ENCODE peak calls at places on chromosomes 5 and 9, in six cellular contexts. K is stomach, H is upper lobe of left lung, R is esophagus muscularis mucosa, O is SK-N-SH, F is K562. Z is an unnamed sample.

GRCh38 chr9:113221800-113222481 is 597 bp downstream of the SLC31A1 start:
- DNase-seq in K (no peak), O (peak; percentile 22), R (no peak), H (no peak), F (peak; percentile 63), Z (no peak)

GRCh38 chr5:120913396-120913795 is 449.3 kb downstream of the PRR16 start:
- DNase-seq in K (no peak), F (no peak), R (no peak), H (no peak), O (no peak), Z (no peak)

GRCh38 chr5:132457371-132458225 is 33.0 kb downstream of the IRF1 start:
- DNase-seq in R (no peak), O (no peak), F (no peak), K (peak; percentile 35), H (peak; percentile 48), Z (peak; percentile 81)

GRCh38 chr5:35031276-35031675 is 16.5 kb downstream of the AGXT2 start:
- DNase-seq in O (no peak), F (no peak), H (no peak), K (no peak), R (no peak), Z (no peak)

GRCh38 chr5:80318212-80318611 is 1.6 kb upstream of the SPZ1 start:
- DNase-seq in R (no peak), O (peak; percentile 42), H (no peak), F (no peak), K (no peak), Z (no peak)

GRCh38 chr9:87722393-87722792 is 3.5 kb upstream of the CTSL start:
- DNase-seq in F (no peak), O (no peak), H (no peak), K (no peak), R (no peak), Z (no peak)

GRCh38 chr9:84146893-84147705 is 166.5 kb downstream of the RMI1 start:
- DNase-seq in H (no peak), O (no peak), K (no peak), F (no peak), R (no peak), Z (no peak)

GRCh38 chr5:11504083-11504785 is 400.0 kb downstream of the CTNND2 start:
- DNase-seq in F (no peak), H (peak; percentile 1), O (no peak), R (no peak), K (no peak), Z (no peak)

GRCh38 chr9:113556877-113557593 is 93.5 kb downstream of the RGS3 start:
- DNase-seq in H (no peak), O (no peak), K (no peak), R (no peak), F (no peak), Z (peak; percentile 11)

GRCh38 chr9:5879419-5880181 is 11.1 kb upstream of the MLANA start:
- DNase-seq in R (no peak), H (no peak), O (peak; percentile 17), F (peak; percentile 92), K (no peak), Z (no peak)

GRCh38 chr9:124121725-124122124 is 110.2 kb downstream of the LHX2 start:
- DNase-seq in O (no peak), R (no peak), K (no peak), H (no peak), F (no peak), Z (no peak)

GRCh38 chr5:166509085-166509484 is 1782.4 kb upstream of the WWC1 start:
- DNase-seq in R (no peak), K (no peak), H (no peak), F (peak; percentile 14), O (no peak), Z (no peak)

DNA sequence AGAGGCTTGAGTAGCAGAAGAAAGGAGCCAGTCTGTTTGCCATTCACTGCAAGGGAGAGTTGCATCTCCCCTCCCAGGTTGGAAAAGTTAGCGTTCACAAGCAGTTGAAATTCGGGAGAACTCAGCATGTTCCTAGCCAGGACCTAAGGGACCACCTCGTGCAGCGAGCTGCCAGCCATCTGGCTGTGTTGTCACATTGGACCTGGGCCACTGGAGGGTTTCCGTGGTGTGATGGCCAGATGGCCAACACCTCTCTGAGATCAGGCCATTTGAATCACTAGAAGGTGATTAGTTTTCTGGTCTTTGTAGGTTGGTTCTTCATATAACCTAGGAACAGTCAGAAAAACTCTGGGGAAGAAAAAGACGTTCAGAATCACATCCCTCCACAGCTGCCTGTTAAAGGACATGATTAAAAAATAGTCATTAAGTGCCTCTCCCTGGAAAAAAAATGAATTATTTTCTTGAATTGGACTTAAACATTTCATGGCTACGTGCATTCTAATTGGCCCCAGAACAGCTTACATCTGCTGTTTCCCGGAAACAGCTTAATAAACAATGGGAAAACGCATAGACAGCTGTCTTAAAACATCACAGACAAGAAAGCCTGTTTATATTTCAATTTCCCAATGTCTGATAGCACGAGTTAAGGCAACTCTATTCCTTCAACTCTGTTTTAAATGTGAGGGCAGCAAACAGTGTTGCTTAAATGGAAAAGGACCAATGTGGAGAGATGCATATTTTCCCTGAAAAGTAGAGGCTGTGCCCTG is 304.0 kb downstream of the TENT4A start:
- DNase-seq in F (no peak), O (no peak), K (no peak), R (no peak), H (no peak), Z (no peak)
- TF ChIP-seq EP300 in F (no peak), O (no peak), K (no peak), R (no peak), H (no peak), Z (no peak)

GRCh38 chr9:71929791-71930440 is 18.5 kb downstream of the C9orf85 start:
- DNase-seq in F (no peak), H (no peak), K (no peak), R (no peak), O (no peak), Z (no peak)
- TF ChIP-seq POLR2AphosphoS5 in F (no peak), H (no peak), K (no peak), R (no peak), O (no peak), Z (no peak)

DNA sequence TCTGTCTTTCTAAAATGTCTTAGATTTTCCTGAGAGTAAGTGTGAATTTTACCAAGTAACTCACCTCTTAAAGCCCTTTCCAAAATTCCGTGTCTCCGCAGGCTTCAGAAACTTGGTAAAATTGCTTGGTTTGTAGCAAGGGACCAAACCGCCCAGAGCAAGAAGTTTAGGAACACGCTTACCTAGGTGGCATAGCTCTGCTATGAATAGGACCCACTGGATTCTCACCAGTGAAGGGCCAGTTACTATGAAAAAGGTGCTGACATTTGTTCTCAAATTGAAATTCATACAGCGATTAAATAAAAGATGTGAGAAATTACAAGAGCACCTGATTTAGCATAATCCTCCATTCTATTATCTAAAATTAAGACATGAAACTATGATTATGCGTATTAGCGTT is 6.7 kb downstream of the NME5 start:
- DNase-seq in O (no peak), F (no peak), H (no peak), R (no peak), K (no peak), Z (no peak)
- H3K4me3 ChIP-seq in O (no peak overlapping the region), F (no peak overlapping the region), H (no peak overlapping the region), R (no peak overlapping the region), K (no peak overlapping the region), Z (no peak overlapping the region)

DNA sequence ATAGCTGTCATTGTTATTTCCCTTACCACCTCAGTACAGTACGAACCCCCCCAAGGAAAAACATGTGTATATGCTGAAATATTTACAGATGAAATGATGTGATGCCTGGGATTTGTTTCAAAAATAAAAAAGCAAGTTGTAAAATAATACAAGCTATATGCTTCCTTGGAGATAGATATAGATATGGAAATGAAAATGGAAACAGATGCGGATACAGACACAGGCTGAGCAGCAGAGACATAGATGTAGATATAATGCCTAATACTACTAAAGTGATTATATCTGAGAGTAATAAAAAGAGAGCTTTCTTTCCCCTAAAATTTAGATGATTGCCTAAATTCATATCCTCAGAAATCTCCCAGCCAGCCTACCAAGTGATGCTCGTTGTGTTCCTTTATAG is 127.5 kb upstream of the TNPO1 start:
- DNase-seq in R (no peak), F (no peak), H (no peak), K (no peak), O (no peak), Z (no peak)
- TF ChIP-seq EP300 in R (no peak), F (no peak), H (no peak), K (no peak), O (peak; percentile 91), Z (no peak)